ENCODE peak calls at places on chromosomes 13 and 19, in four cellular contexts. D, K, Z and Y are unnamed samples.

GRCh38 chr13:34302596-34302995 is 484.6 kb downstream of the RFC3 start:
- DNase-seq in D (no peak), K (no peak), Z (no peak), Y (no peak)

GRCh38 chr19:18274776-18275356 is 614 bp upstream of the IQCN start:
- DNase-seq in D (no peak), K (no peak), Z (peak), Y (peak)

GRCh38 chr13:34578471-34578870 is 363.6 kb upstream of the NBEA start:
- DNase-seq in D (no peak), K (no peak), Z (no peak), Y (no peak)

GRCh38 chr19:40717325-40717879 is 490 bp downstream of the ITPKC start:
- DNase-seq in D (no peak), K (no peak), Z (no peak), Y (no peak)

GRCh38 chr13:98448642-98448928 is 128.3 kb downstream of the STK24 start:
- DNase-seq in D (no peak), K (no peak), Z (no peak), Y (no peak)

GRCh38 chr19:54391589-54392061 is 23.6 kb upstream of the TTYH1 start:
- DNase-seq in D (peak), K (no peak), Z (no peak), Y (peak)

GRCh38 chr19:47445937-47446402 is 25.7 kb downstream of the SLC8A2 start:
- DNase-seq in D (peak), K (no peak), Z (peak), Y (no peak)

GRCh38 chr13:51825165-51825592 is 19.8 kb downstream of the TMEM272 start:
- DNase-seq in D (no peak), K (no peak), Z (no peak), Y (no peak)

GRCh38 chr19:6769006-6769637 is 1.9 kb upstream of the SH2D3A start:
- DNase-seq in D (peak), K (no peak), Z (peak), Y (no peak)

GRCh38 chr13:68940049-68940448 is 1167.6 kb upstream of the ATXN8OS start:
- DNase-seq in D (no peak), K (no peak), Z (no peak), Y (no peak)

GRCh38 chr13:113671066-113672001 is 4.3 kb downstream of the GRK1 start:
- DNase-seq in D (peak), K (no peak), Z (no peak), Y (no peak)

GRCh38 chr19:35468637-35469036 is 20.6 kb downstream of the FFAR2 start:
- DNase-seq in D (peak), K (peak), Z (peak), Y (peak)

GRCh38 chr13:75356426-75356825 is 125.5 kb downstream of the TBC1D4 start:
- DNase-seq in D (no peak), K (no peak), Z (no peak), Y (no peak)

GRCh38 chr19:29934781-29935180 is 7.3 kb upstream of the URI1 start:
- DNase-seq in D (no peak), K (no peak), Z (no peak), Y (no peak)

GRCh38 chr13:44904982-44905381 is 84.3 kb downstream of the NUFIP1 start:
- DNase-seq in D (no peak), K (no peak), Z (no peak), Y (no peak)

GRCh38 chr19:49512970-49513745 is 697 bp downstream of the FCGRT start:
- DNase-seq in D (peak), K (no peak), Z (peak), Y (peak)

GRCh38 chr13:57627663-57628062 is 3.9 kb upstream of the PCDH17 start:
- DNase-seq in D (no peak), K (no peak), Z (peak), Y (no peak)

GRCh38 chr13:112443191-112444000 is 67.2 kb downstream of the SPACA7 start:
- DNase-seq in D (peak), K (no peak), Z (peak), Y (no peak)

GRCh38 chr19:35767288-35768081 is 7.9 kb upstream of the ARHGAP33 start:
- DNase-seq in D (peak), K (no peak), Z (no peak), Y (peak)

GRCh38 chr13:35599385-35599784 is 122.9 kb upstream of the MAB21L1 start:
- DNase-seq in D (no peak), K (no peak), Z (no peak), Y (no peak)

GRCh38 chr19:995051-995827 is 5.0 kb upstream of the GRIN3B start:
- DNase-seq in D (no peak), K (no peak), Z (no peak), Y (no peak)

GRCh38 chr13:95075506-95075905 is 225.7 kb downstream of the ABCC4 start:
- DNase-seq in D (no peak), K (no peak), Z (no peak), Y (no peak)

GRCh38 chr13:112888238-112889111 is 80.5 kb upstream of the MCF2L start:
- DNase-seq in D (no peak), K (no peak), Z (peak), Y (no peak)

GRCh38 chr13:95604534-95604915 is 40.0 kb downstream of the DZIP1 start:
- DNase-seq in D (no peak), K (no peak), Z (no peak), Y (no peak)

GRCh38 chr13:52356327-52356726 is 49.6 kb downstream of the THSD1 start:
- DNase-seq in D (no peak), K (no peak), Z (no peak), Y (no peak)

GRCh38 chr13:73223372-73223781 is 164.6 kb downstream of the KLF5 start:
- DNase-seq in D (no peak), K (peak), Z (no peak), Y (no peak)

GRCh38 chr13:48749699-48750473 is 96.2 kb downstream of the CYSLTR2 start:
- DNase-seq in D (peak), K (peak), Z (peak), Y (peak)

GRCh38 chr13:95191821-95192220 is 109.4 kb downstream of the ABCC4 start:
- DNase-seq in D (peak), K (peak), Z (peak), Y (peak)

GRCh38 chr19:39481676-39482075 is 1.0 kb downstream of the TIMM50 start:
- DNase-seq in D (no peak), K (no peak), Z (no peak), Y (no peak)

GRCh38 chr13:91401916-91402315 is 3.5 kb downstream of the GPC5 start:
- DNase-seq in D (no peak), K (no peak), Z (no peak), Y (no peak)

GRCh38 chr13:91405240-91405639 is 6.8 kb downstream of the GPC5 start:
- DNase-seq in D (no peak), K (peak), Z (no peak), Y (no peak)

GRCh38 chr13:91409661-91410060 is 11.2 kb downstream of the GPC5 start:
- DNase-seq in D (no peak), K (no peak), Z (no peak), Y (no peak)

GRCh38 chr13:91406619-91407018 is 8.2 kb downstream of the GPC5 start:
- DNase-seq in D (peak), K (no peak), Z (peak), Y (peak)
- TF ChIP-seq ETV6 in D (no peak), K (no peak), Z (no peak), Y (no peak)

DNA sequence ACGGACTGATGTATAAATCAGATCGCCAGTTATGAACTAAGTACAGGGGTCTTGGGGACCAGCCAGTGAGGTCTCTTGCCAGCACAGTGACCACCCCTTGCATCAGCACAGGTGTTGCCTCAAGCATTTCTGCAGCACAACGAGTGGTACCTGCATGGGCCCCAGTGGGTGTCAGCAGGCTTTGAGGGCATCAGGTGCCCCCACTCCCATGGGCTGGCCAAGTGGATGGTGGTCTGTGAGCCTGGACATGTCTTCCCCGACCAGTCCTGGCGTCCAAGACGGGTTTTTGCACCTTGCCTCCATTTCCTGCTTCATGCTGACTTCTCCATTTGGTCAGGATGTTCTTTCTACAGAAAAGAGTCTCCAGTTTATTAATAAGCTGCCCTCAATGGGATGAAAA is 22.4 kb upstream of the ARHGEF7 start:
- DNase-seq in D (no peak), K (no peak), Z (no peak), Y (no peak)
- TF ChIP-seq CBFB in D (no peak), K (no peak), Z (no peak), Y (no peak)

DNA sequence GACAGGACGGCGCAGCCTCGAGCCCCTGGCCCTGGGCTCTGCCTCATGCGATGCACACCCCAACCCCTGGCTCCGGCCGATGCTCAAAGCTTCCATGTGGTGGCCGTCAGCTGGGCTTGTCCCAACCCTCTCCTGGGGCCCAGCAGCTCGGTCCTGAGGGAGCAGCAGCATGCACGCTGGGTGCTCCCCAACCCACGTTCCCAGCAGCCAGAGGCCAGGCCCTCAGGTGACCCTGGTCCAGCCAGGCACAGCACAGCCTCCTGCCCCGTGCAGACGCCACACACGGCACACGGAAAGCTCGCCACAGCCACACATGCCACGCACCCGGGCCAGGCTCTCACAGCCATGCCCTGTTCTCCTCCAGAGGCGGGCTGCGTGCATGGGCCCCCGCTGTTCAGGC is 60.7 kb downstream of the IER2 start:
- DNase-seq in D (no peak), K (no peak), Z (no peak), Y (no peak)
- TF ChIP-seq ETV6 in D (no peak), K (no peak), Z (no peak), Y (no peak)

GRCh38 chr13:20457670-20458069 is 68.0 kb downstream of the CRYL1 start:
- DNase-seq in D (no peak), K (no peak), Z (no peak), Y (no peak)

GRCh38 chr13:20461481-20461859 is 64.2 kb downstream of the CRYL1 start:
- DNase-seq in D (no peak), K (no peak), Z (no peak), Y (no peak)

GRCh38 chr13:20461860-20462532 is 63.7 kb downstream of the CRYL1 start:
- DNase-seq in D (no peak), K (no peak), Z (no peak), Y (no peak)

GRCh38 chr13:20460744-20461143 is 64.9 kb downstream of the CRYL1 start:
- DNase-seq in D (no peak), K (no peak), Z (no peak), Y (no peak)

DNA sequence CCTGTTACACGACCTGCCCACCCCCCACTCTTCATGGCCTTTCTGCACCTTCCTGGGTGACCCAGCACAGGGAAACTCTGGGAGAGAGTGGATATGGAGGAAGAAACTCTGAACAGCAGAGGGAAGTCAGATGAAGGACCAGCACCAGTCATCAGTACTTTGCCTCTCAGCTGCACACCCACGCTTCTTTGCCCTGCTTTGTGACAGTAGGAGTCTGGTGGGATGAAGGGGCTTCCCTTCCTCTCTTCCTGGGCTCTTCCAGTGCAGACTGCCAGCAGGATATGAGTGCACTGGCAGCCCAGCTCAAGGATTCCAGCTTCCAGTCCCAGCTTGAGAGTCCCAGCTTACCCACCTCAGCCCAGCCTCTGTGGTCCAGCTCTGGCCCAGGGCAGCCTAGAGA is 68.9 kb downstream of the CRYL1 start:
- DNase-seq in D (no peak), K (no peak), Z (no peak), Y (no peak)
- TF ChIP-seq CBFB in D (no peak), K (no peak), Z (no peak), Y (no peak)

DNA sequence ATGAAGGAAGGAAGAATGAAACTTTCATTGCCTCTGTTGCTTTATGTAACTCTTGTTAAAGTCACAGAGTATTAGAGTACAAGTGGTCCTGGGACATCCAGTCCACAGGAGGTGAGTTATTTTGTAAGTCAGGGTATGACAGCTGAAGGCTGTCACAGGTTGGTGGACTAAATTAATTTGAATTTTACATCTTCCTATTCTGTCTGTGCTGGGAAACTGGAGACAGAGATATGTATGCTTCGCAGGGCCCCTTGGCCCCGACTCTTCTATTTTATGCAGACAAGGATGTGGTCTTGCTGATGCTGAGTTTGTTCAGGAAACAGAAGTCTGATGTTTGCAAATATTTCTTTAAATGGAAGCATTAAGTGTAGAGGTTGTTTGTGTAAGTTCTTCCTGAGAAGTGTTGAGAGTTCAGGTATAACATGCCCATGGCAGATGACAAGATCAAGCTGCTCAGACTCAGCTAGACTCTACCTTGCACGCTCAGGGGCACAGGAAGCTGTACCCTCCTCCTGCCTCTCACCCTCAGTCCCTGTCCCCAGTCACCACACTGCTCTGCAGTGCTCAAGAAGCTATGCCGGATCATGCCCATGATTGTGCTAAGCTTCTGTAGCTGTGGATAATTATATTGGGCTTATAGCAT is 23.4 kb downstream of the RASL11A start:
- DNase-seq in D (no peak), K (no peak), Z (no peak), Y (no peak)
- TF ChIP-seq ETV6 in D (no peak), K (no peak), Z (no peak), Y (no peak)

DNA sequence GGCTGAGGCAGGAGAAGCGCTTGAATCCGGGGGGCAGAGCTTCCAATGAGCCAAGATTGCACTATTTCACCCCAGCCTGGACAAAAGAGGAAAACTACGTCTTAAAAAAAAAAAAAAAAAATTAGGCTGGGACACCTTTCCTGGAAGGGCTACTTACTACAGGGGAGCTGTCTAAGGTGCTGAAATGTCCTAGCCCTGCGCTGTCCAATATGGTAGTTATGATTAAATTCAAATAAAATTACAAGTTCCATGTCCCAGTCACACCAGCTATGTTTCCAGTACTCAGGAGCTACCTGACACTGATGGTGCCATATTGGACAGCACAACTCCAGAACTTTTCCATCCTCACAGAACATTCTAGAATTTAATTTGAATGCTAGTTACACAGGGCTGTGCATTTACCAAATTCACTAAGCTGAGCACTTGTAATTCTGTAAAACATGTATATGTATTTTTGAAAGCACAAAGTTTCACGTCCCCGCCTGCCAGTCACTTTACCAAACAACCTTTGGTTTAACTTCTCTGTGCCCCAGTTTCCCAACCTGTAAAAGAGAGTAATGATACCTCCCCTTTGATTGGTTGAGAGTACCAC is 9.2 kb upstream of the ZSCAN22 start:
- DNase-seq in D (no peak), K (no peak), Z (peak), Y (no peak)
- TF ChIP-seq CBFB in D (no peak), K (no peak), Z (no peak), Y (no peak)